ENCODE peak calls at places on chromosomes 2 and 18, in nine cellular contexts. T is esophagus squamous epithelium, I is fibroblast of pulmonary artery, Q is Calu3, K is hepatocyte, C is lower lobe of right lung, W is GM20000, J is BJ, M is thyroid gland. G is an unnamed sample.

GRCh38 chr2:112959109-112959591 is 18.7 kb upstream of the IL36G start:
- DNase-seq in T (no peak), I (peak; percentile 16), Q (peak; percentile 43), K (peak; percentile 23), C (no peak), W (no peak), J (no peak), M (no peak), G (no peak)

GRCh38 chr18:3889803-3890202 is 439.8 kb downstream of the TGIF1 start:
- DNase-seq in T (no peak), I (peak; percentile 25), Q (no peak), K (peak; percentile 23), C (no peak), W (no peak), J (no peak), M (no peak), G (no peak)

GRCh38 chr2:80489718-80490117 is 185.2 kb upstream of the LRRTM1 start:
- DNase-seq in T (no peak), I (peak; percentile 60), Q (no peak), K (no peak), C (no peak), W (no peak), J (peak; percentile 16), M (no peak), G (no peak)

GRCh38 chr2:203891474-203891873 is 23.9 kb downstream of the CTLA4 start:
- DNase-seq in T (no peak), I (peak; percentile 18), Q (no peak), K (no peak), C (no peak), W (no peak), J (no peak), M (no peak), G (no peak)

GRCh38 chr2:168767258-168767657 is 35.2 kb upstream of the NOSTRIN start:
- DNase-seq in T (no peak), I (no peak), Q (no peak), K (no peak), C (no peak), W (no peak), J (no peak), M (no peak), G (no peak)

GRCh38 chr18:78073275-78073674 is 823.6 kb downstream of the GALR1 start:
- DNase-seq in T (no peak), I (no peak), Q (no peak), K (peak; percentile 15), C (no peak), W (no peak), J (no peak), M (no peak), G (no peak)

GRCh38 chr2:98348066-98348561 is 1.9 kb downstream of the CNGA3 start:
- DNase-seq in T (no peak), I (no peak), Q (no peak), K (no peak), C (no peak), W (no peak), J (no peak), M (no peak), G (no peak)

GRCh38 chr2:600542-601386 is 76.4 kb downstream of the TMEM18 start:
- DNase-seq in T (no peak), I (no peak), Q (no peak), K (no peak), C (no peak), W (no peak), J (no peak), M (no peak), G (no peak)

GRCh38 chr2:133477614-133477990 is 90.7 kb downstream of the NCKAP5 start:
- DNase-seq in T (no peak), I (no peak), Q (no peak), K (no peak), C (no peak), W (no peak), J (no peak), M (no peak), G (no peak)

GRCh38 chr2:238523158-238524110 is 96.7 kb downstream of the ASB1 start:
- DNase-seq in T (no peak), I (peak; percentile 17), Q (no peak), K (peak; percentile 49), C (no peak), W (no peak), J (peak; percentile 79), M (peak; percentile 11), G (no peak)
- TF ChIP-seq CTCF in T (no peak), I (peak; percentile 16), Q (no peak), K (peak; percentile 38), C (no peak), W (no peak), J (peak; percentile 70), M (no peak), G (peak; percentile 61)

DNA sequence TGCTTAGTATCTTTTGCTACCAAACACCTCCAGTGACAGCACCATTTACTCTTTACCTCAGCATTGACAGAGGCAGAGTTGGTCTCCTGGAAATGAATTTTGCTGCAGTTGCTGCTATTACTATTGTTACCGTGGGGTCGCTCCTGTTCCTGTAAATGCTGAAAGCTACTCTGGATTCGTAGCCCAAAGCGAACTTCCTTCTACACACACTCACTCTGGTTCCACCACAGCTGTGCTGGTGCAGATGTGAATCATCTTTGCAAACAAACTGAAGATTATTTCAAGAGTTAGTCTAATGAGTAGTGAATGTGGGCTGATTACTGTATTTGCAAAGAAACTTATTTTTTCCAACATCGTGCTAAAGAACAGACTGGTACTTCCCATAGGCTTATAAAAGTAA is 303.9 kb downstream of the LPIN1 start:
- DNase-seq in T (no peak), I (no peak), Q (no peak), K (peak; percentile 23), C (no peak), W (no peak), J (peak; percentile 64), M (no peak), G (no peak)
- TF ChIP-seq CTCF in T (no peak), I (no peak), Q (no peak), K (no peak), C (no peak), W (no peak), J (peak; percentile 48), M (no peak), G (no peak)

DNA sequence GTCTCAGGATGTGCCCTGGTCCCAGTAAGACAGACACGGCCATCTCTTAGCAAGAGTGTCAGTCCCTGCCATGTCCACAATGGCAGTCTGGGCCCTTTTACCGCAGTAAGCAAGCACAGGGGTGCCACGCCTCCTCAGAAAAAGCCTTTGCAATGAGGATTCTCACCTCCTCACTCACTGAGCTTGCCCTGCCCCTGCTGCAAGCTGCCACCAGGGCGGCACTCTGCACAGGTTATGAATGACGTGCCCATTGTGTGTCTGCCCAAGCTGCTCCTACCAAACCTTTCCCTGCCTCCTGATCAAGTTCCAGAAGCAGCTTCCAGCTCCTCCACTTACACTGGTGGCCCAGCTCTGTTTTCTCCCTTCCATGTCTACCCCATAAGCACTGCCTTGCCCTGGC is 23.3 kb downstream of the ERCC3 start:
- DNase-seq in T (no peak), I (no peak), Q (peak; percentile 18), K (no peak), C (no peak), W (no peak), J (no peak), M (no peak), G (no peak)
- TF ChIP-seq CTCF in T (no peak), I (no peak), Q (peak; percentile 24), K (no peak), C (no peak), W (no peak), J (no peak), M (no peak), G (peak; percentile 22)

DNA sequence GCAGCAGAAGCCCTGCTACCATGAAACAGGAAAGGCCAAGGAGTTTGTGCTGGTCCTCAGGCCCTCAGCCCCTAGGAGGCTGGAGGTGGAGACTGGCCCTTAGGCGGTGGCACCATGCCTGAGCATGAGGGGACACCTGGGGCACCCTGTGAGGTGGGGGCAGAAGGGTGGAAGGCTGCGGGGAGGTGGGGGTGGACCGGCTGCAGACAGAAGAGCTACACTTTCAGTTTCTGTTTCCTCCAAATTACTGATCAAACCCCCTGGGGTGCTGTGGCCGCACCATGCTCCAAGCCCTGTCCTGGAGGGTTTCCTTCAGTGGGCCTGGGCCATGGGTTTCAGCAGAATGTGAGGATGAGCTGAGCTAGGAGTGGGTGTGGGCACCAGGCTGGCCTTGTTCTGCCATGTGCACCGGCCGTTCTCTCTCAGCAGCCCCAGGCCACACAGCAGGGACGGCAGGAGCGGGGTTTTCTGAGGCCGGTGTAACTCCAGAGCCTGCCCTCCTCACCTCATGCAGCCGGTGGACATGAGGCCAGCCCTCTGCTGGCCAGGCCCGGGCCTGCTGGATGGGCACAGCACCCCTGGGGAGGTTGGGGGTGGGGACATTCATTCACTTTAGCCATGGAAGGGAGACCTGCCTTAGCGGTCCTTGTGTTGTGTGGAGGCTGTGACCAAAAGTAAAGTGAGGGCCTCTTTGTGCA is 51.5 kb downstream of the PLEKHB2 start:
- DNase-seq in T (no peak), I (no peak), Q (peak; percentile 30), K (no peak), C (no peak), W (peak; percentile 68), J (no peak), M (no peak), G (no peak)
- TF ChIP-seq CTCF in T (no peak), I (peak; percentile 8), Q (peak; percentile 17), K (no peak), C (no peak), W (no peak), J (peak; percentile 33), M (no peak), G (peak; percentile 36)

DNA sequence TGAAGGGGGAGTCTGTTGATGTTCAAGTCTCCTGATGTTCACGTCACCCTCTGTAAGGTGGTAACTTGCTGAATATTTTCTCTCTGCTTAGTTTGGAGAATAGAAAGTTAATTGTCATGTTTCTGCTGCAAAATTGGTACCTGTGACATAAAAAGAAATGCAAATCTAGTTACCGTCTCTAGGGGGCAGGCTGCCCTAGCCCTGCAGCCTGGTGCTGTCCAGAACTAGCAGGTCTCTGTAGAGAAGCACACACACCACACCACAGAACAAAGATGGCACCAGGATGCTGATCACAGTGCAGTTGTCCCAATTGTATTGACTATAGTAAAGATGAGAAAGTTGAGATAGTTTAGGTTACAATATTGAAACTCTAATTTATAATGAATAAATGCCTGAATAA is 47.0 kb downstream of the SLC9A4 start:
- DNase-seq in T (no peak), I (peak; percentile 40), Q (peak; percentile 27), K (peak; percentile 50), C (no peak), W (peak; percentile 46), J (no peak), M (peak; percentile 37), G (no peak)
- TF ChIP-seq CTCF in T (peak; percentile 47), I (peak; percentile 59), Q (no peak), K (peak; percentile 45), C (peak; percentile 51), W (peak; percentile 40), J (peak; percentile 45), M (no peak), G (peak; percentile 78)

DNA sequence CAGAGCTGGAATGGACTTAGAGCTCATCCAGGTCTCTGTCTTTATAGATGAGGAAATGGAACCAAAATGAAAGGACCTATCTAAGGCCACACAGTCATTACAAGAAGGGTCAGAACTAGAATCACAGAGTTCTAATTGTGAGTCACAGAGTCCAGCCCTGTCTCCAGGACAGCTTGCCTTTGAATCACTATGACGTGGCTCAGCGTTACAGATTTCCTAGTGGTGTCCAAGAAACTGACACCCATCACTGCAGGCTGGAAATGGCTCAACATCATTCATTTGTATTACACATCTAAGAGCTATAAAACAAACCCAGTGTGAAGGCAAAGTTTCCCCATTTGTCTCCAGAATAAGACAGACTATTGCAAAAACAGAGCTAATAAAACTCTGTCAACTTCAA is 164.3 kb upstream of the SIX2 start:
- DNase-seq in T (no peak), I (peak; percentile 96), Q (peak; percentile 33), K (no peak), C (no peak), W (no peak), J (peak; percentile 81), M (no peak), G (no peak)
- TF ChIP-seq CTCF in T (no peak), I (no peak), Q (no peak), K (no peak), C (no peak), W (no peak), J (no peak), M (no peak), G (no peak)